ENCODE peak calls at places on chromosomes 5 and 9, in six cellular contexts. G, X, F, E, Z and J are unnamed samples.

GRCh38 chr9:95001720-95002119 is 275.2 kb downstream of the AOPEP start:
- DNase-seq in G (no peak), X (no peak), F (no peak), E (no peak), Z (no peak), J (no peak)

GRCh38 chr9:88953401-88954029 is 37.8 kb upstream of the S1PR3 start:
- DNase-seq in G (no peak), X (no peak), F (peak; percentile 5), E (no peak), Z (no peak), J (no peak)

GRCh38 chr5:179110528-179110927 is 50.4 kb downstream of the ZNF354C start:
- DNase-seq in G (no peak), X (no peak), F (no peak), E (no peak), Z (no peak), J (no peak)

GRCh38 chr5:179967489-179967888 is 59.8 kb upstream of the TBC1D9B start:
- DNase-seq in G (no peak), X (peak; percentile 64), F (peak; percentile 44), E (no peak), Z (no peak), J (no peak)

GRCh38 chr9:121298689-121299112 is 30.7 kb downstream of the GSN start:
- DNase-seq in G (no peak), X (no peak), F (peak; percentile 62), E (no peak), Z (no peak), J (peak; percentile 32)

GRCh38 chr5:169413416-169413815 is 112.5 kb upstream of the SLIT3 start:
- DNase-seq in G (no peak), X (no peak), F (no peak), E (no peak), Z (no peak), J (no peak)

GRCh38 chr9:110257097-110257955 is 1.0 kb upstream of the TXN start:
- DNase-seq in G (no peak), X (peak; percentile 40), F (peak; percentile 27), E (peak; percentile 23), Z (peak; percentile 16), J (no peak)

GRCh38 chr9:18907927-18908625 is 124.9 kb downstream of the SAXO1 start:
- DNase-seq in G (no peak), X (no peak), F (no peak), E (no peak), Z (no peak), J (no peak)

GRCh38 chr9:93701494-93702218 is 125.3 kb downstream of the PHF2 start:
- DNase-seq in G (no peak), X (no peak), F (no peak), E (no peak), Z (no peak), J (no peak)

GRCh38 chr5:159912033-159912800 is 4.1 kb upstream of the ADRA1B start:
- DNase-seq in G (peak; percentile 78), X (peak; percentile 30), F (no peak), E (no peak), Z (no peak), J (no peak)

GRCh38 chr5:1011226-1011631 is 2.6 kb downstream of the NKD2 start:
- DNase-seq in G (peak; percentile 53), X (peak; percentile 36), F (peak; percentile 38), E (peak; percentile 16), Z (peak; percentile 68), J (no peak)

GRCh38 chr9:105539452-105539851 is 18.5 kb upstream of the FKTN start:
- DNase-seq in G (peak; percentile 24), X (no peak), F (no peak), E (no peak), Z (no peak), J (no peak)

GRCh38 chr5:83608122-83608521 is 112.5 kb downstream of the HAPLN1 start:
- DNase-seq in G (peak; percentile 52), X (peak; percentile 7), F (peak; percentile 15), E (no peak), Z (peak; percentile 26), J (peak; percentile 12)

GRCh38 chr5:74182603-74183002 is 457.9 kb downstream of the ENC1 start:
- DNase-seq in G (no peak), X (no peak), F (no peak), E (no peak), Z (no peak), J (no peak)

GRCh38 chr5:148416921-148417320 is 33.2 kb downstream of the FBXO38 start:
- DNase-seq in G (no peak), X (no peak), F (no peak), E (no peak), Z (no peak), J (no peak)

GRCh38 chr9:110257971-110258370 is 1.7 kb upstream of the TXN start:
- DNase-seq in G (no peak), X (no peak), F (no peak), E (no peak), Z (no peak), J (no peak)

GRCh38 chr9:134413890-134414731 is 87.9 kb downstream of the RXRA start:
- DNase-seq in G (peak; percentile 77), X (peak; percentile 52), F (no peak), E (no peak), Z (peak; percentile 50), J (no peak)
- TF ChIP-seq POLR2A in G (no peak), X (no peak), F (no peak), E (no peak), Z (no peak), J (no peak)

DNA sequence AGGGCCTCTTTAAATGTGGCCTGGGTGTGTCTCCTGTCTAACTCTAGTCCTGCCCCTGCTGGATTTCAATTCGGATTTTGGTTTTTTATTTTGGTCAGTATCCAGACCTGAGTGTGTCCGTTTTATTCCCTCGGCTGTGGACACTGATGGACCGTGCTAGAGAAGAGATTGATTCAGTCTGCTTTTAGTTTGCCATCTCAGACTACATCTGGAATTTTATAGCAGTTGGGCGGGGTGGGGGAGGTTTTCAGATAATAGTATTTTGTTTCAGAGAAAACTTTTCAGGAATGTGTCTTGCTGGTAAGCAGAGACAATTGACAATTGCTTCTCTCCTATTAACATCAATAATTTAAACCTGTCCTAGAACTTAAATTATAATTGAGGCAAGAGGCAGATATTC is 308.1 kb downstream of the ARHGAP26 start:
- DNase-seq in G (no peak), X (no peak), F (no peak), E (no peak), Z (no peak), J (no peak)
- H3K9me3 ChIP-seq in G (no peaks in the 10 kb centered on the region), X (no peaks in the 10 kb centered on the region), F (no peaks in the 10 kb centered on the region), E (no peaks in the 10 kb centered on the region), Z (no peaks in the 10 kb centered on the region), J (no peaks in the 10 kb centered on the region)

GRCh38 chr9:113401027-113401792 is at the start of gene ALAD:
- DNase-seq in G (peak; percentile 98), X (peak; percentile 100), F (peak; percentile 95), E (peak; percentile 100), Z (peak; percentile 99), J (peak; percentile 94)
- TF ChIP-seq POLR2A in G (peak; percentile 60), X (peak; percentile 64), F (peak; percentile 77), E (no peak), Z (peak; percentile 84), J (peak; percentile 57)

GRCh38 chr5:131767891-131768290 is 28.9 kb downstream of the FNIP1 start:
- DNase-seq in G (no peak), X (no peak), F (no peak), E (no peak), Z (no peak), J (no peak)

GRCh38 chr5:131765261-131765660 is 31.6 kb downstream of the FNIP1 start:
- DNase-seq in G (no peak), X (no peak), F (no peak), E (no peak), Z (no peak), J (no peak)

GRCh38 chr5:131769337-131769736 is 27.5 kb downstream of the FNIP1 start:
- DNase-seq in G (no peak), X (no peak), F (no peak), E (no peak), Z (no peak), J (no peak)

GRCh38 chr5:131763968-131764367 is 32.8 kb downstream of the FNIP1 start:
- DNase-seq in G (no peak), X (no peak), F (no peak), E (no peak), Z (no peak), J (no peak)

DNA sequence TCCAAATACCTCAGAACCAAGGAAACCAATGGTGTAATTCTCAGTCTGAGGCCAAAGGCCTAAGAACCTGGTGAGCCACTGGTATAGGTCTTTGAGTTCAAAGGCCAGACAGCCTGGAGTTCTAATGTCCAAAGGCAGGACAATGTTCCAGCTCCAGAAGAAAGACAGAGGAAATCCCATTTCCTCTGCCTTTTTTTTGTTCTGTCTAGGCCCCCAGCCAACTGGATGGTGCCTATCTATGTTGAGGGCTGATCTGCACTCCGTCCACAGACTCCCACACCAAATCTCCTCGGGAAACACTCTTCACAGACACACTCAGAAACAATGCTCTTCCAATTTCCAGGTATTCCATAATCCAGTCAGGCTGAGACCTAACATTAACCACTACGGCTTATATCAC is 30.1 kb downstream of the FNIP1 start:
- DNase-seq in G (no peak), X (no peak), F (no peak), E (no peak), Z (no peak), J (no peak)
- H3K9me3 ChIP-seq in G (peaks cover 2% of the 10 kb centered on the region), X (no peaks in the 10 kb centered on the region), F (no peaks in the 10 kb centered on the region), E (no peaks in the 10 kb centered on the region), Z (no peaks in the 10 kb centered on the region), J (no peaks in the 10 kb centered on the region)

GRCh38 chr9:137110147-137110910 is 4.2 kb downstream of the DPP7 start:
- DNase-seq in G (no peak), X (no peak), F (no peak), E (no peak), Z (no peak), J (no peak)
- TF ChIP-seq POLR2A in G (no peak), X (no peak), F (no peak), E (no peak), Z (no peak), J (no peak)

DNA sequence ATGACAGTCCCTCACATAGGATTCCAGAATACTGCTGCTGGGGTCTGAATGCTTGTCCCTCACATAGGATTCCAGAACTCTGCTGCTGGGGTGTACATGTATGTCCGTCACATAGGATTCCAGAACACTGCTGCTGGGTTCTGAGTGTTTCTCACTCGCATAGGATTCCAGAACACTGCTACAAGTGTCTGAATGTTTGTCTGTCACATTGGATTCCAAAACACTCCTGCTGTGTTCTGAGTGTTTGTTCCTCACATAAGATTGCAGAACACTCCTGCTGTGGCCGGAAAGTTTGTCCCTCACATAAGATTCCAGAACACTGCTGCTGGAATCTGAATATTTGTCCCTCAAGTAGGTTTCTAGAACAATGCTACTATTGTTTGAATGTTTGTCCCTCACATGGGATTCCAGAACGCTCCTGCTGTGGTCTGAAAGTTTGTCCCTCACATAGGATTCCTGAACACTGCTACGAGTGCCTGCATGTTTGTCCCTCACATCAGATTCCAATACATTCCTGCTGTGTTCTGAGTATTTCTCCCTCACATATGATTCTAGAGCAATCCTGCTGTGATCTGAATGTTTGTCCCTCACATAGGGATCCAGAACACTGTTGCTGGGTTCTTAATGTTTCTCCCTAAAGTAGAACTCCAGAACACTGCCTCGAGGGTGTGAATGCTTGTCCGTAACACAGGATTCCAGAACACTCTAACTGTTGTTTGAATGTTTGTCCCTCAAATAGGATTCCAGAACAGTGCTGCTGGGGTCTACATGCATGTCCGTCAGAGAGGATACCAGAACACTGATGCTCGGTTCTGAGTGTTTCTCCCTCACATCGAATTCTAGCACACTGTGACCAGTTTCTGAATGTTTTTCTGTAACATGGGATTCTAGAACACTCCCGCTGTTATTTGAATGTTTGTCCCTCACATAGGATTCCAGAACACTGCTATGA is 200.4 kb downstream of the FOXD4L6 start:
- DNase-seq in G (no peak), X (no peak), F (no peak), E (no peak), Z (no peak), J (no peak)
- H3K9me3 ChIP-seq in G (peaks cover 79% of the 10 kb centered on the region), X (peaks cover 67% of the 10 kb centered on the region), F (peaks cover 6% of the 10 kb centered on the region), E (peaks cover 9% of the 10 kb centered on the region), Z (peaks cover 3% of the 10 kb centered on the region), J (peaks cover 69% of the 10 kb centered on the region)